ENCODE peak calls at places on chromosomes 6 and 20, in six cellular contexts. P is mucosa of descending colon; J is fibroblast of mammary gland; I is neural progenitor cell; X is effector CD4-positive, alpha-beta T cell; W is amniotic stem cell. F is an unnamed sample.

GRCh38 chr6:56842602-56843475 is 112.1 kb upstream of the BEND6 start:
- DNase-seq in J (peak; percentile 66), I (no peak), X (no peak), P (peak; percentile 41), W (no peak), F (peak; percentile 95)

GRCh38 chr6:3732345-3733141 is 19.0 kb downstream of the PXDC1 start:
- DNase-seq in P (peak; percentile 60), I (peak; percentile 87), W (peak; percentile 59), X (peak; percentile 51), J (peak; percentile 94), F (peak; percentile 90)

GRCh38 chr20:59063358-59064213 is 21.0 kb upstream of the PRELID3B start:
- DNase-seq in P (no peak), X (no peak), J (peak; percentile 89), W (peak; percentile 45), I (peak; percentile 28), F (no peak)

GRCh38 chr20:51767867-51768758 is at the start of gene ATP9A:
- DNase-seq in J (no peak), W (no peak), X (no peak), P (peak; percentile 60), I (peak; percentile 76), F (peak; percentile 47)

GRCh38 chr6:158231551-158232444 is 63.6 kb downstream of the GTF2H5 start:
- DNase-seq in P (peak; percentile 79), X (peak; percentile 71), I (peak; percentile 92), J (no peak), W (no peak), F (peak; percentile 84)

GRCh38 chr20:19078448-19079373 is 133.7 kb upstream of the SLC24A3 start:
- DNase-seq in P (no peak), X (no peak), I (no peak), J (no peak), W (no peak), F (no peak)

GRCh38 chr20:10823585-10823984 is 149.8 kb upstream of the JAG1 start:
- DNase-seq in J (no peak), W (no peak), X (no peak), I (no peak), P (no peak), F (no peak)

GRCh38 chr6:31493875-31494694 is 3.9 kb upstream of the MICB start:
- DNase-seq in X (peak; percentile 73), J (peak; percentile 72), P (peak; percentile 86), I (peak; percentile 90), W (peak; percentile 42), F (peak; percentile 86)

GRCh38 chr6:125574604-125575003 is 174.8 kb upstream of the HEY2 start:
- DNase-seq in P (no peak), I (no peak), W (no peak), J (no peak), X (no peak), F (no peak)